ENCODE peak calls at places on chromosomes 5 and 9, in seven cellular contexts. V, P, L, J, U, Z and G are unnamed samples.

GRCh38 chr5:6046296-6046695 is 332.1 kb downstream of the MED10 start:
- DNase-seq in V (no peak), P (no peak), L (no peak), J (no peak), U (no peak), Z (no peak), G (no peak)

GRCh38 chr9:112125961-112126388 is 49.1 kb downstream of the SUSD1 start:
- DNase-seq in V (no peak), P (no peak), L (no peak), J (no peak), U (no peak), Z (no peak), G (no peak)

GRCh38 chr9:127742435-127743088 is 7.5 kb upstream of the TOR2A start:
- DNase-seq in V (no peak), P (no peak), L (no peak), J (no peak), U (peak; percentile 55), Z (no peak), G (no peak)

GRCh38 chr5:172238334-172238733 is 44.4 kb downstream of the EFCAB9 start:
- DNase-seq in V (no peak), P (no peak), L (no peak), J (no peak), U (no peak), Z (no peak), G (no peak)

GRCh38 chr9:34684816-34685215 is 6.3 kb downstream of the CCL19 start:
- DNase-seq in V (no peak), P (no peak), L (no peak), J (no peak), U (no peak), Z (no peak), G (no peak)

GRCh38 chr5:78112931-78113330 is 181.6 kb downstream of the AP3B1 start:
- DNase-seq in V (no peak), P (no peak), L (no peak), J (no peak), U (no peak), Z (no peak), G (no peak)

GRCh38 chr9:77663754-77664153 is 15.6 kb upstream of the GNA14 start:
- DNase-seq in V (no peak), P (peak; percentile 40), L (peak; percentile 52), J (no peak), U (peak; percentile 41), Z (no peak), G (no peak)

GRCh38 chr9:91882628-91883027 is 67.4 kb downstream of the ROR2 start:
- DNase-seq in V (no peak), P (no peak), L (no peak), J (no peak), U (no peak), Z (no peak), G (no peak)

GRCh38 chr5:7904170-7904569 is 35.2 kb downstream of the MTRR start:
- DNase-seq in V (no peak), P (no peak), L (no peak), J (no peak), U (peak; percentile 61), Z (no peak), G (no peak)

GRCh38 chr5:169826618-169827017 is 153.7 kb downstream of the INSYN2B start:
- DNase-seq in V (no peak), P (no peak), L (no peak), J (no peak), U (no peak), Z (no peak), G (no peak)

GRCh38 chr5:177462021-177462670 is 11.3 kb downstream of the DBN1 start:
- DNase-seq in V (no peak), P (no peak), L (peak; percentile 62), J (no peak), U (peak; percentile 57), Z (peak; percentile 63), G (no peak)

GRCh38 chr5:129199308-129199707 is 104.8 kb downstream of the ISOC1 start:
- DNase-seq in V (no peak), P (no peak), L (no peak), J (no peak), U (no peak), Z (no peak), G (no peak)

GRCh38 chr9:127611796-127612790 is at the start of gene STXBP1:
- DNase-seq in V (no peak), P (peak; percentile 87), L (peak; percentile 89), J (peak; percentile 95), U (peak; percentile 73), Z (peak; percentile 92), G (peak; percentile 99)

GRCh38 chr5:35096209-35096608 is 48.5 kb upstream of the AGXT2 start:
- DNase-seq in V (no peak), P (no peak), L (no peak), J (no peak), U (no peak), Z (no peak), G (no peak)

GRCh38 chr5:10424124-10424731 is 17.5 kb upstream of the ROPN1L start:
- DNase-seq in V (no peak), P (no peak), L (no peak), J (no peak), U (peak; percentile 47), Z (no peak), G (no peak)

GRCh38 chr5:98907951-98908350 is 20.9 kb downstream of the CHD1 start:
- DNase-seq in V (no peak), P (no peak), L (no peak), J (no peak), U (no peak), Z (no peak), G (no peak)

GRCh38 chr5:179416906-179417470 is 71.7 kb upstream of the ADAMTS2 start:
- DNase-seq in V (no peak), P (no peak), L (no peak), J (peak; percentile 76), U (no peak), Z (no peak), G (no peak)

DNA sequence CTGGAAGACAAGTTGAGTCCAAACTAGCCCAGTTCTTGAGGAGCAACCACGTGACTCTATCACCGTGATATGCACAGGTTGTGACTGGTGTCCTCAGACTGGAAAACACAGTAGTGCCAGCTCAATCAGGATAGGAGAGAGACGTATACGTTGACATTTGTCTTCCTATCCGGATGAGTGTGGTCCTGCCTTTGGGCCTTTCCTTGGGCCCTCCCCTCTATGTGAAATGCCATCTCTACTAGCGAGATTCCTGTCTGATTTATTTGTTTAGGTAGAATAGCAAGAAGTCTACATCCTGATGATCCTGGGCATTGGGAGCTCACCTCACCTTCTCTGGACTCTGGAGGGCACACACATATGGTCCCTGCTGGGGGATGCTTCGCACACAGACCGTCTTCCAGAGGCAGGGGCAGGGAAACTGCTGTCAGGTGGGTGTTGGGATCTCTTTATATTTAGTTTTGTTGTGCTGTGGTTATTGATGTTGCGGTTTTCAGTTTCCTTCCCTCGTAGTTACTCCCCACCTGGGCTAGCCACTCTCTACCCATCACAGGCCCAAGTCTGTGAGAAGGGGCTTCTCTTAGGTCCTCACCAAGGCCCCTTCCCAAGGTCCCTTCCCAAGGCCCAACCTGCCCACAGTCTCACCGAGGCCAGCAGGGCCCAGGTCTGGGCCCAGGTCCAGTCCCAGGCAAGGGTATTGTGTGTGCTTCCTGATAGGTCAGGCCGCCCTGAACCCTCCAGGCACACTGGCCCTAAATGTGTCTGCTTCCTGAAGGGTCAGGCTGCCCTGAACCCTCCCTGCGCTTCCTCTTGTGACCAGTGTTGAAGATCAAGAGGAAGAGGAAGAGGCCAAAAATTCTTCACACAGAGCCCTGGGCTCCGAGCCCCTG is 19.0 kb upstream of the SPINK4 start:
- DNase-seq in V (no peak), P (no peak), L (peak; percentile 52), J (no peak), U (no peak), Z (no peak), G (no peak)
- TF ChIP-seq CTCF in V (no peak), P (no peak), L (no peak), J (no peak), U (no peak), Z (no peak), G (no peak)

GRCh38 chr9:69188975-69189374 is 14.9 kb downstream of the TJP2 start:
- DNase-seq in V (no peak), P (no peak), L (no peak), J (no peak), U (no peak), Z (no peak), G (no peak)
- TF ChIP-seq CTCF in V (no peak), P (no peak), L (no peak), J (no peak), U (no peak), Z (no peak), G (no peak)

DNA sequence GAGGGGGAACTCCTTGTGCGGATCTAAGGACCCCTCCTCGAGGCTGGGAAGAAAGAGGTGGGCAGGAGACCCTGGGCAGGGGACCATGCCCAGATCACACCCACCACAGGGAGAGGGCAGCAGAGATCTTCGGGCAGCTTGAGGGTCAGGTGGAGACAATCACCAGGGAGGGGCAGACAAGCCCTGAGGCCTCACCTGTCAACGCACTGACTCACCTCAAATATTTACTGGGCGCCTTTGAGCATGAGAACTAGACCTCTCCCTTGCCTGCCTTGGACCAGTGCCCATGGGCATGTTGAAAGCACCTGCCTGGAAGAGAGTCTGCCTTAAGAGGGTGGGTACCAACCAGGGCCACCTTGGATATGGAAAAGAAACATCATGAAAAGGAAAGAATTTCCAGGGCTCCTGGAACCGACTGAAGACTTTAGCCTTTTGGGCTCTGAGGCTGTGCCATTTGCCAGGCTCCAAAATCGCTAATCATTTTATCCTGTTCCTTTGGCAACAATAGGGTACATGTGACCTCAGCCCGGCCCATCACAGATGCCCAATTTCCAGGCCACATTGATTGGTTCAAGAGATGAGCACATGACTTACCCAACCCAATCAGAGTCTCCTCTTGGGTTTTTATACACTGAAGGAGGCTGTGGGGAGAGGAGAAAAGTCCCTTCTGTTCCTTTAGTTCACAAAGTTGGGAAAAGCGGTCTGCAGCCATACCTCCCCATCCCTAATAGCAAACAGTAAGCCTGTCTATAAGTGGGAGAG is 10.4 kb upstream of the SPINK4 start:
- DNase-seq in V (no peak), P (peak; percentile 92), L (peak; percentile 89), J (no peak), U (no peak), Z (no peak), G (no peak)
- TF ChIP-seq CTCF in V (no peak), P (no peak), L (peak; percentile 23), J (no peak), U (no peak), Z (no peak), G (peak; percentile 17)

GRCh38 chr5:72846483-72846882 is 30.0 kb downstream of the TNPO1 start:
- DNase-seq in V (no peak), P (no peak), L (no peak), J (no peak), U (no peak), Z (no peak), G (no peak)

GRCh38 chr5:72844218-72844603 is 27.8 kb downstream of the TNPO1 start:
- DNase-seq in V (no peak), P (no peak), L (no peak), J (no peak), U (no peak), Z (no peak), G (no peak)

GRCh38 chr5:72845889-72846288 is 29.4 kb downstream of the TNPO1 start:
- DNase-seq in V (no peak), P (no peak), L (no peak), J (no peak), U (no peak), Z (no peak), G (no peak)

GRCh38 chr5:72841756-72842535 is 25.5 kb downstream of the TNPO1 start:
- DNase-seq in V (no peak), P (no peak), L (no peak), J (no peak), U (peak; percentile 42), Z (no peak), G (no peak)

DNA sequence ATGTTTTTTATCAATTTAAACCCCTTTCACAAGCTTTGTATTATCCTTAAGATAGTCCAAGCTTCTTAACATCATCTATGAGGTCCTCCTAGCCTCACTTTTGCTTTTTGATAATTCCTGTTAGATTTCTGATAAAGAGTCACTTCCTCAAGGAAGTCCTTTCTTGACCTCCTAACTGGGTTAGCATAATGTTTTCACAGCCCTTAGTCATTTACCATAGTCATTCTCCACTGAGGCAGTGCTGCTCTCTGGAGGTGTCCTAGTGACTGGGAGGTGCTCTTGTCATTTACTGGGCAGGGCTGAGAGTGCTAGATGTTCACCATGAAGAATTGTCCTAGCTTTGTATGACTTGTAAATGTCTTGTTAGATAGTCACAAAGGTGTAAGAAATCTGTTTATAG is 26.4 kb downstream of the TNPO1 start:
- DNase-seq in V (no peak), P (no peak), L (no peak), J (no peak), U (peak; percentile 39), Z (no peak), G (no peak)
- TF ChIP-seq CTCF in V (no peak), P (no peak), L (no peak), J (peak; percentile 23), U (no peak), Z (no peak), G (peak; percentile 18)